ENCODE peak calls at places on chromosomes 1 and 21, in ten cellular contexts. V is PC-9; D is ovary; I is A549; T is CD8-positive, alpha-beta memory T cell; R is hepatocyte; M is heart left ventricle; G is CD4-positive, alpha-beta memory T cell; J is cardiac muscle cell; U is A673. S is an unnamed sample.

GRCh38 chr1:110059133-110059863 is 11.2 kb downstream of the ALX3 start:
- DNase-seq in V (no peak), U (no peak), T (no peak), G (no peak), R (no peak), M (no peak), D (no peak), I (no peak), J (peak; percentile 49), S (no peak)

GRCh38 chr1:184747089-184747955 is 7.3 kb downstream of the EDEM3 start:
- DNase-seq in I (no peak), T (no peak), D (no peak), J (no peak), G (no peak), R (no peak), M (no peak), V (no peak), U (no peak), S (no peak)

GRCh38 chr21:37866027-37866426 is 50.2 kb downstream of the KCNJ6 start:
- DNase-seq in V (no peak), T (no peak), U (no peak), D (no peak), M (no peak), I (peak; percentile 2), J (no peak), R (no peak), G (no peak), S (no peak)

GRCh38 chr1:71640131-71640530 is 559.3 kb upstream of the ZRANB2 start:
- DNase-seq in D (no peak), V (no peak), G (no peak), U (no peak), J (peak; percentile 58), M (no peak), I (no peak), R (no peak), T (no peak), S (no peak)

GRCh38 chr1:224380003-224380402 is 23.3 kb downstream of the CNIH4 start:
- DNase-seq in G (peak; percentile 62), T (peak; percentile 58), U (no peak), V (no peak), I (no peak), D (no peak), J (peak; percentile 12), R (no peak), M (no peak), S (no peak)

GRCh38 chr21:39451332-39452206 is at the start of gene SH3BGR:
- DNase-seq in U (no peak), V (peak; percentile 24), J (peak; percentile 51), T (no peak), G (no peak), R (no peak), D (no peak), M (peak; percentile 88), I (no peak), S (peak; percentile 85)

GRCh38 chr1:220339581-220339980 is 67.3 kb upstream of the RAB3GAP2 start:
- DNase-seq in J (no peak), D (no peak), U (peak; percentile 27), G (no peak), T (no peak), R (no peak), I (no peak), M (no peak), V (no peak), S (no peak)

GRCh38 chr1:151267760-151268159 is 13.2 kb downstream of the PSMD4 start:
- DNase-seq in M (no peak), G (no peak), V (no peak), U (no peak), D (no peak), I (no peak), J (no peak), R (no peak), T (no peak), S (no peak)

GRCh38 chr21:34695434-34695833 is 26.6 kb downstream of the CLIC6 start:
- DNase-seq in I (no peak), U (no peak), T (no peak), V (no peak), J (no peak), D (no peak), M (no peak), G (no peak), R (no peak), S (no peak)

GRCh38 chr1:87887095-87887494 is 558.4 kb downstream of the LMO4 start:
- DNase-seq in U (no peak), R (no peak), T (no peak), M (no peak), D (no peak), G (no peak), V (no peak), J (no peak), I (no peak), S (no peak)

GRCh38 chr1:167207940-167208623 is 12.6 kb upstream of the POU2F1 start:
- DNase-seq in U (peak; percentile 77), R (no peak), I (no peak), J (no peak), T (no peak), V (no peak), G (no peak), M (no peak), D (no peak), S (no peak)

DNA sequence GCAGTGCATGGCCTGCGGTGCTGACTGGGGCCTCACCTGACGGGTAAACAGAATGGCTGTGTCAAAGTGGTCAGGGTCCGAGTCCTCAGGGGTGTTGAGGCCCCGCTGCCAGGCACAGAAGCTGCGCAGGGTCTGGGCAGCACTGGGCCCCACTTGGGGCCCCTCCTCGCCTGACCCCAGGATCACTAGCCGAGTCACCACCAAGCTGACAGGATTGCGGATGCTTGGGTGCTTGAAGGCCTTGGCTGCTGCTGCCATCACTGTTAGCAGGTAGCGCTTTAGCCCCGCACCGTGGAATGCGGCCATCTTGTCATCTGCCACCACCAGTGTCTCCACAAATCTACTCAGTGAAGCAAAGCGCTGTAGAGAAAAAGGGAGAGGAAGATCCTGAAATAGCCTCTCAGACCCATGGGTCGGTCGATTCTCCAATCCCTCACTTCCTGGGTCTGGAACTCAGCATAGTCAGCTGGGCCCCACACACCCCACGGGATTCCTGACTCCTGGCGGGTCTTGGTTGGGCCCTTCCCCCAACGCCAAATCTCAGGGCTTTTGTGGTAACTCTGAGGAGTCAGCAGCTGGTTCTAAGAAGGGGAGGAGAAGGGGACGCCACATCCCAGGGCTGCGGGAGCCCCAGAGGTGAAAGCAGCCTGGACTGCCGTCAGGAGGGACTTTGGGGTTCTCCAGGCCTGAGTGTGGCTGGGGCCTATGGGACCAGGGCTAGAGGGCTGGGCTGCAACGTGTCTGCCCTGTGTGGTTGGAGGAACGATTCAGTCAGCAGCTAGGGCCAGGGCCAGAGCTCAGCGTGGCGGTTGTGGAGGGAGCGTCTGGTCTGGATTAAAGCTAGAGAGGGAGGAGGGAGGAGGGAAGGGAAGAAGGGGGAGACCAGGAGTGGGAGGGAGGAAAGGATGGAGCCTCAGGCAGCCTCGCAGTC is 2.1 kb downstream of the ADAMTS4 start:
- DNase-seq in U (peak; percentile 46), T (no peak), V (no peak), I (no peak), J (peak; percentile 91), R (peak; percentile 73), D (peak; percentile 75), M (peak; percentile 67), G (no peak), S (peak; percentile 77)
- H3K4me1 ChIP-seq in U (peaks cover 54% of the 10 kb centered on the region), T (peaks cover 55% of the 10 kb centered on the region), V (peaks cover 13% of the 10 kb centered on the region), I (peaks cover 21% of the 10 kb centered on the region), J (peaks cover 19% of the 10 kb centered on the region), R (peaks cover 35% of the 10 kb centered on the region), D (peaks cover 37% of the 10 kb centered on the region), M (peaks cover 68% of the 10 kb centered on the region), G (peaks cover 41% of the 10 kb centered on the region), S (no peaks in the 10 kb centered on the region)

DNA sequence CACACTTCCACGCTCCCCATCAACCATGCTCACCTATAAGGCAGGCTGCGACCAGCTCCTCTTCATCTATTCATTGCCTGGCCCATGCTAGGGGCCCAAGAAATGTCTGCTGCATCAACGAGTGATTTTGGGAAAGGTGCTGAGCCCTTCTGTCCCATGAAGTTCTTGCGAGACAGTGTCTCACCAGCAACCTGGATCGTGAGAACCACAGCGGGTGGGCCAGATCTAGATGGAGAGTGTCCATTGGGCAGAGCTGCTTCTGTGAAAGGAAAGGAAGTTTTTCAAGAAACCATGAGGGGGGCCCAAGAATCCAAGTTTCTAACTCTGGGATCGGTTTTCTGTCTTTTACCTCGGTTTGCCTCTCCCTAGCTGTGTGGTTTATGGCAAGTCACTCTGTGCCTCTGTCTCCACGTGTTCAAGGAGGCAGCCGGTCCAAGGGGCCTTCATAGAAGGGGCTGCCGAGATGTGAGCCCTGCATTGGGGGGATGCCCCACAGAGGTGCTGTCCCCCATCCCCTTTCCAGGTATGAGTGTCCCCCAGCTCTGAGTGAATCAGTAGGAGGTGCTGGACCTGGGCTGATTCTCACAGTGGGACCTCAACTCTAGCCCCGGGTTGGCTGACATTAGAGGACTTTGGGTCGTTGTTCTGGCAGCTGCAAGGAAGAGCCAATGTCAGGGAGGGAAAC is 8.3 kb upstream of the PADI1 start:
- DNase-seq in J (no peak), I (no peak), D (peak; percentile 5), T (no peak), R (no peak), M (no peak), U (no peak), V (no peak), G (no peak), S (no peak)
- H3K4me1 ChIP-seq in J (peaks cover 3% of the 10 kb centered on the region), I (peaks cover 34% of the 10 kb centered on the region), D (no peaks in the 10 kb centered on the region), T (peaks cover 8% of the 10 kb centered on the region), R (peaks cover 7% of the 10 kb centered on the region), M (no peaks in the 10 kb centered on the region), U (peaks cover 26% of the 10 kb centered on the region), V (peaks cover 25% of the 10 kb centered on the region), G (peaks cover 9% of the 10 kb centered on the region), S (no peaks in the 10 kb centered on the region)

DNA sequence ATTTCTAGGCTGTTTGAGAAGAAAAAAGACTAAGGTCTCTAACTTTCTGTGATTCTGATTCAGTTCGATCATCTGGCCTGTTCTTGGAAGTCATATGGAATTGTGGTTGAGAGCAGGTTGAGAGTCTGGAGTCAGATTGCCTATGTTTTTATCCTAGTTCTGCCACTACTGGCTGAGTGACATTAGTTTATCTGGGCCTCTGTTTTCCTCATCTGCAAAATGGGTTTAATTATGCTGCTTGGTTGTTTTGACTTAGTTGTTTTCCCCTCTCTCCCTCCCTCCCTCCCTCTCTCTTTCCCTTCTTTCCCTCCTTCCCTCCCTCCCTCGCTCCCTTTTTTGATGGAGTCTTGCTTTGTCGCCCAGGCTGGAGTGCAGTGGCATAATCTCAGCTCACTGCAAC is 6.2 kb downstream of the MACF1 start:
- DNase-seq in I (no peak), V (no peak), G (no peak), M (no peak), U (no peak), T (no peak), J (no peak), D (no peak), R (no peak), S (no peak)
- H3K4me1 ChIP-seq in I (peaks cover 56% of the 10 kb centered on the region), V (peaks cover 36% of the 10 kb centered on the region), G (peaks cover 49% of the 10 kb centered on the region), M (peaks cover 56% of the 10 kb centered on the region), U (peaks cover 18% of the 10 kb centered on the region), T (peaks cover 28% of the 10 kb centered on the region), J (peaks cover 36% of the 10 kb centered on the region), D (peaks cover 23% of the 10 kb centered on the region), R (peaks cover 31% of the 10 kb centered on the region), S (peaks cover 14% of the 10 kb centered on the region)

DNA sequence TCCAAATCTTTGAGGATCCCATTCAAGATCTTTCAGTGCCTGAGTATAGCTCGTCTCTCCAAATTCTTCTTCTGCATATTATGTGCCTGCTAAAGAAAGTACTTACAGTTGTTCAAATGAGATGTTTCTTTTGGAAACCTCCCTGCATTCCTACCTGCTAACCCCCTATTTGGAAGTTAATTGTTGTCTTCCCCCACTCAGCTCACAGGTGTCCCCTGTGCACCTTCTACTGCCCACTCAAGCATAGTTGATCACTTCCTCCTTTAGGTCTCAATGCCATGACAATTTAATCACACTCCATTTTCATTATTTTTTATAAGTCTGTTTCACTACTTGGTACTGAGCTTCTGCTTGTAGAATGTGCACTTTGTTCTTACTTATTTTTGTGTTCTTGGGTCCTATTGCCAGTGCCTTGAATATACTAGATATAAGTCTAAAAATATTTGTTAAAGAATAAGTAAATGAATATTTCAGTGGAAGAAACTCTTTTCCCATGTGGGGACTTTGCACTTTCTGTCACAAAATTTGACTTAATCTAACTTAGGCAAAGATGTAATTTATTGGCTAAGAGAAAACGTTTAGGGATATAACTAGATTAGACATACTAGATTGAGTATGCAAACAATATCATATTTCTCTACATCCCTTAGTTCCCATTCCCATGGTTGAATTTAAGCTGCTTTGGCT is 16.2 kb upstream of the PTPRC start:
- DNase-seq in G (no peak), T (no peak), R (no peak), J (no peak), V (no peak), M (no peak), U (no peak), D (no peak), I (no peak), S (no peak)
- H3K4me1 ChIP-seq in G (peaks cover 100% of the 10 kb centered on the region), T (peaks cover 98% of the 10 kb centered on the region), R (no peaks in the 10 kb centered on the region), J (no peaks in the 10 kb centered on the region), V (no peaks in the 10 kb centered on the region), M (no peaks in the 10 kb centered on the region), U (no peaks in the 10 kb centered on the region), D (no peaks in the 10 kb centered on the region), I (no peaks in the 10 kb centered on the region), S (no peaks in the 10 kb centered on the region)